ENCODE peak calls at places on chromosomes 16 and 17, in nine cellular contexts. One of them, this sample, is unnamed.

GRCh38 chr16:57049678-57050077 is 42.7 kb upstream of the CPNE2 start:
- DNase-seq in epithelial cell of esophagus: no peak
- DNase-seq in hepatic stellate cell: no peak
- DNase-seq in tibial artery: no peak
- DNase-seq in HEK293T: no peak
- DNase-seq in activated T-helper 2 cell treated with anti-CD3 and anti-CD28 coated beads, Interferon-gamma antibody, Interleukin-2, Interleukin-4, amounts not matched to agents 10 μg/mL and 5 μg/mL and 100 μg/mL, durations not matched to agents 14 hours and 24 hours and 36 hours: no peak
- DNase-seq in HAP-1: no peak
- DNase-seq in GM03348: no peak
- DNase-seq in stimulated activated CD4-positive, alpha-beta T cell treated with anti-CD3 and anti-CD28 coated beads, Interleukin-1b, Interleukin-23, amount 100 ng/mL, for 24 hours: no peak
- DNase-seq in this sample: no peak

GRCh38 chr17:57534863-57535651 is 210.0 kb downstream of the CCDC182 start:
- DNase-seq in epithelial cell of esophagus: no peak
- DNase-seq in hepatic stellate cell: no peak
- DNase-seq in tibial artery: no peak
- DNase-seq in HEK293T: peak; percentile 79
- DNase-seq in activated T-helper 2 cell treated with anti-CD3 and anti-CD28 coated beads, Interferon-gamma antibody, Interleukin-2, Interleukin-4, amounts not matched to agents 10 μg/mL and 5 μg/mL and 100 μg/mL, durations not matched to agents 14 hours and 24 hours and 36 hours: no peak
- DNase-seq in HAP-1: no peak
- DNase-seq in GM03348: no peak
- DNase-seq in stimulated activated CD4-positive, alpha-beta T cell treated with anti-CD3 and anti-CD28 coated beads, Interleukin-1b, Interleukin-23, amount 100 ng/mL, for 24 hours: no peak
- DNase-seq in this sample: no peak

GRCh38 chr17:74361613-74362391 is at the start of gene BTBD17:
- DNase-seq in epithelial cell of esophagus: peak; percentile 17
- DNase-seq in hepatic stellate cell: no peak
- DNase-seq in tibial artery: no peak
- DNase-seq in HEK293T: peak; percentile 77
- DNase-seq in activated T-helper 2 cell treated with anti-CD3 and anti-CD28 coated beads, Interferon-gamma antibody, Interleukin-2, Interleukin-4, amounts not matched to agents 10 μg/mL and 5 μg/mL and 100 μg/mL, durations not matched to agents 14 hours and 24 hours and 36 hours: peak; percentile 25
- DNase-seq in HAP-1: no peak
- DNase-seq in GM03348: peak; percentile 71
- DNase-seq in stimulated activated CD4-positive, alpha-beta T cell treated with anti-CD3 and anti-CD28 coated beads, Interleukin-1b, Interleukin-23, amount 100 ng/mL, for 24 hours: no peak
- DNase-seq in this sample: no peak

GRCh38 chr17:66570353-66571195 is 264.3 kb upstream of the CACNG5 start:
- DNase-seq in epithelial cell of esophagus: peak; percentile 53
- DNase-seq in hepatic stellate cell: no peak
- DNase-seq in tibial artery: no peak
- DNase-seq in HEK293T: no peak
- DNase-seq in activated T-helper 2 cell treated with anti-CD3 and anti-CD28 coated beads, Interferon-gamma antibody, Interleukin-2, Interleukin-4, amounts not matched to agents 10 μg/mL and 5 μg/mL and 100 μg/mL, durations not matched to agents 14 hours and 24 hours and 36 hours: no peak
- DNase-seq in HAP-1: no peak
- DNase-seq in GM03348: no peak
- DNase-seq in stimulated activated CD4-positive, alpha-beta T cell treated with anti-CD3 and anti-CD28 coated beads, Interleukin-1b, Interleukin-23, amount 100 ng/mL, for 24 hours: no peak
- DNase-seq in this sample: no peak

GRCh38 chr17:79930077-79930785 is 91.0 kb upstream of the CBX4 start:
- DNase-seq in epithelial cell of esophagus: no peak
- DNase-seq in hepatic stellate cell: no peak
- DNase-seq in tibial artery: no peak
- DNase-seq in HEK293T: no peak
- DNase-seq in activated T-helper 2 cell treated with anti-CD3 and anti-CD28 coated beads, Interferon-gamma antibody, Interleukin-2, Interleukin-4, amounts not matched to agents 10 μg/mL and 5 μg/mL and 100 μg/mL, durations not matched to agents 14 hours and 24 hours and 36 hours: no peak
- DNase-seq in HAP-1: no peak
- DNase-seq in GM03348: peak; percentile 35
- DNase-seq in stimulated activated CD4-positive, alpha-beta T cell treated with anti-CD3 and anti-CD28 coated beads, Interleukin-1b, Interleukin-23, amount 100 ng/mL, for 24 hours: no peak
- DNase-seq in this sample: no peak

GRCh38 chr16:27774779-27775178 is 224.8 kb downstream of the KATNIP start:
- DNase-seq in epithelial cell of esophagus: no peak
- DNase-seq in hepatic stellate cell: no peak
- DNase-seq in tibial artery: no peak
- DNase-seq in HEK293T: no peak
- DNase-seq in activated T-helper 2 cell treated with anti-CD3 and anti-CD28 coated beads, Interferon-gamma antibody, Interleukin-2, Interleukin-4, amounts not matched to agents 10 μg/mL and 5 μg/mL and 100 μg/mL, durations not matched to agents 14 hours and 24 hours and 36 hours: no peak
- DNase-seq in HAP-1: no peak
- DNase-seq in GM03348: no peak
- DNase-seq in stimulated activated CD4-positive, alpha-beta T cell treated with anti-CD3 and anti-CD28 coated beads, Interleukin-1b, Interleukin-23, amount 100 ng/mL, for 24 hours: no peak
- DNase-seq in this sample: no peak

GRCh38 chr17:17506893-17507464 is 10.8 kb upstream of the RASD1 start:
- DNase-seq in epithelial cell of esophagus: no peak
- DNase-seq in hepatic stellate cell: no peak
- DNase-seq in tibial artery: no peak
- DNase-seq in HEK293T: no peak
- DNase-seq in activated T-helper 2 cell treated with anti-CD3 and anti-CD28 coated beads, Interferon-gamma antibody, Interleukin-2, Interleukin-4, amounts not matched to agents 10 μg/mL and 5 μg/mL and 100 μg/mL, durations not matched to agents 14 hours and 24 hours and 36 hours: no peak
- DNase-seq in HAP-1: no peak
- DNase-seq in GM03348: no peak
- DNase-seq in stimulated activated CD4-positive, alpha-beta T cell treated with anti-CD3 and anti-CD28 coated beads, Interleukin-1b, Interleukin-23, amount 100 ng/mL, for 24 hours: no peak
- DNase-seq in this sample: no peak

GRCh38 chr16:58461056-58461455 is 38.9 kb upstream of the NDRG4 start:
- DNase-seq in epithelial cell of esophagus: peak; percentile 58
- DNase-seq in hepatic stellate cell: no peak
- DNase-seq in tibial artery: no peak
- DNase-seq in HEK293T: no peak
- DNase-seq in activated T-helper 2 cell treated with anti-CD3 and anti-CD28 coated beads, Interferon-gamma antibody, Interleukin-2, Interleukin-4, amounts not matched to agents 10 μg/mL and 5 μg/mL and 100 μg/mL, durations not matched to agents 14 hours and 24 hours and 36 hours: no peak
- DNase-seq in HAP-1: no peak
- DNase-seq in GM03348: no peak
- DNase-seq in stimulated activated CD4-positive, alpha-beta T cell treated with anti-CD3 and anti-CD28 coated beads, Interleukin-1b, Interleukin-23, amount 100 ng/mL, for 24 hours: no peak
- DNase-seq in this sample: no peak

GRCh38 chr16:57619606-57620315 is 8.7 kb upstream of the ADGRG1 start:
- DNase-seq in epithelial cell of esophagus: peak; percentile 94
- DNase-seq in hepatic stellate cell: no peak
- DNase-seq in tibial artery: peak; percentile 62
- DNase-seq in HEK293T: no peak
- DNase-seq in activated T-helper 2 cell treated with anti-CD3 and anti-CD28 coated beads, Interferon-gamma antibody, Interleukin-2, Interleukin-4, amounts not matched to agents 10 μg/mL and 5 μg/mL and 100 μg/mL, durations not matched to agents 14 hours and 24 hours and 36 hours: no peak
- DNase-seq in HAP-1: no peak
- DNase-seq in GM03348: no peak
- DNase-seq in stimulated activated CD4-positive, alpha-beta T cell treated with anti-CD3 and anti-CD28 coated beads, Interleukin-1b, Interleukin-23, amount 100 ng/mL, for 24 hours: no peak
- DNase-seq in this sample: no peak

GRCh38 chr17:13086142-13086769 is 68.4 kb upstream of the ELAC2 start:
- DNase-seq in epithelial cell of esophagus: no peak
- DNase-seq in hepatic stellate cell: no peak
- DNase-seq in tibial artery: no peak
- DNase-seq in HEK293T: no peak
- DNase-seq in activated T-helper 2 cell treated with anti-CD3 and anti-CD28 coated beads, Interferon-gamma antibody, Interleukin-2, Interleukin-4, amounts not matched to agents 10 μg/mL and 5 μg/mL and 100 μg/mL, durations not matched to agents 14 hours and 24 hours and 36 hours: no peak
- DNase-seq in HAP-1: no peak
- DNase-seq in GM03348: peak; percentile 83
- DNase-seq in stimulated activated CD4-positive, alpha-beta T cell treated with anti-CD3 and anti-CD28 coated beads, Interleukin-1b, Interleukin-23, amount 100 ng/mL, for 24 hours: no peak
- DNase-seq in this sample: no peak

GRCh38 chr16:4706871-4707270 is 13.5 kb downstream of the NUDT16L1 start:
- DNase-seq in epithelial cell of esophagus: no peak
- DNase-seq in hepatic stellate cell: no peak
- DNase-seq in tibial artery: no peak
- DNase-seq in HEK293T: no peak
- DNase-seq in activated T-helper 2 cell treated with anti-CD3 and anti-CD28 coated beads, Interferon-gamma antibody, Interleukin-2, Interleukin-4, amounts not matched to agents 10 μg/mL and 5 μg/mL and 100 μg/mL, durations not matched to agents 14 hours and 24 hours and 36 hours: no peak
- DNase-seq in HAP-1: no peak
- DNase-seq in GM03348: no peak
- DNase-seq in stimulated activated CD4-positive, alpha-beta T cell treated with anti-CD3 and anti-CD28 coated beads, Interleukin-1b, Interleukin-23, amount 100 ng/mL, for 24 hours: no peak
- DNase-seq in this sample: no peak

GRCh38 chr16:57959804-57960203 is 11.1 kb downstream of the CNGB1 start:
- DNase-seq in epithelial cell of esophagus: no peak
- DNase-seq in hepatic stellate cell: no peak
- DNase-seq in tibial artery: no peak
- DNase-seq in HEK293T: no peak
- DNase-seq in activated T-helper 2 cell treated with anti-CD3 and anti-CD28 coated beads, Interferon-gamma antibody, Interleukin-2, Interleukin-4, amounts not matched to agents 10 μg/mL and 5 μg/mL and 100 μg/mL, durations not matched to agents 14 hours and 24 hours and 36 hours: no peak
- DNase-seq in HAP-1: no peak
- DNase-seq in GM03348: no peak
- DNase-seq in stimulated activated CD4-positive, alpha-beta T cell treated with anti-CD3 and anti-CD28 coated beads, Interleukin-1b, Interleukin-23, amount 100 ng/mL, for 24 hours: no peak
- DNase-seq in this sample: no peak

This sample was measured in HL-60.